ENCODE peak calls at places on chromosomes 16 and 17, in ten cellular contexts. W is SK-N-SH, G is upper lobe of left lung, Z is stomach, C is esophagus muscularis mucosa, O is K562, P is H1, E is sigmoid colon, J is GM12878, K is suprapubic skin. D is an unnamed sample.
A peak's percentile ranks its signal among the peaks of the same experiment; 100 is the strongest.

GRCh38 chr17:3030096-3030495 is 33.3 kb downstream of the OR1D5 start:
- DNase-seq in W (no peak), G (no peak), Z (no peak), C (no peak), O (no peak), P (no peak), E (no peak), J (no peak), K (peak; percentile 23), D (no peak)

GRCh38 chr16:56708418-56708817 is 21.5 kb upstream of the NUP93 start:
- DNase-seq in W (no peak), G (no peak), Z (no peak), C (no peak), O (no peak), P (no peak), E (no peak), J (no peak), K (no peak), D (no peak)

GRCh38 chr17:37742114-37742761 is 2.6 kb downstream of the HNF1B start:
- DNase-seq in W (peak; percentile 62), G (peak; percentile 87), Z (peak; percentile 37), C (no peak), O (no peak), P (no peak), E (no peak), J (no peak), K (no peak), D (no peak)

GRCh38 chr17:75096082-75096625 is 8.4 kb downstream of the SLC16A5 start:
- DNase-seq in W (no peak), G (peak; percentile 83), Z (peak; percentile 92), C (no peak), O (peak; percentile 98), P (no peak), E (no peak), J (no peak), K (no peak), D (peak; percentile 88)

GRCh38 chr17:19660219-19660870 is 11.8 kb downstream of the ALDH3A2 start:
- DNase-seq in W (no peak), G (no peak), Z (no peak), C (no peak), O (no peak), P (no peak), E (no peak), J (no peak), K (no peak), D (no peak)

GRCh38 chr17:8189041-8189710 is 804 bp downstream of the BORCS6 start:
- DNase-seq in W (no peak), G (no peak), Z (peak; percentile 43), C (no peak), O (no peak), P (no peak), E (no peak), J (no peak), K (no peak), D (peak; percentile 57)

GRCh38 chr16:2008631-2009301 is 855 bp downstream of the ZNF598 start:
- DNase-seq in W (peak; percentile 61), G (peak; percentile 83), Z (no peak), C (no peak), O (peak; percentile 69), P (no peak), E (no peak), J (no peak), K (no peak), D (no peak)

GRCh38 chr17:43823350-43824084 is 9.4 kb downstream of the MPP3 start:
- DNase-seq in W (no peak), G (no peak), Z (peak; percentile 88), C (no peak), O (no peak), P (no peak), E (peak; percentile 63), J (no peak), K (no peak), D (peak; percentile 43)

GRCh38 chr17:7351665-7352558 is at the start of gene KCTD11:
- DNase-seq in W (peak; percentile 89), G (peak; percentile 99), Z (peak; percentile 97), C (peak; percentile 96), O (peak; percentile 88), P (peak; percentile 46), E (peak; percentile 95), J (no peak), K (peak; percentile 93), D (peak; percentile 95)

GRCh38 chr16:86199871-86200700 is 301.1 kb downstream of the IRF8 start:
- DNase-seq in W (no peak), G (no peak), Z (no peak), C (no peak), O (no peak), P (no peak), E (peak; percentile 96), J (no peak), K (peak; percentile 37), D (peak; percentile 53)

DNA sequence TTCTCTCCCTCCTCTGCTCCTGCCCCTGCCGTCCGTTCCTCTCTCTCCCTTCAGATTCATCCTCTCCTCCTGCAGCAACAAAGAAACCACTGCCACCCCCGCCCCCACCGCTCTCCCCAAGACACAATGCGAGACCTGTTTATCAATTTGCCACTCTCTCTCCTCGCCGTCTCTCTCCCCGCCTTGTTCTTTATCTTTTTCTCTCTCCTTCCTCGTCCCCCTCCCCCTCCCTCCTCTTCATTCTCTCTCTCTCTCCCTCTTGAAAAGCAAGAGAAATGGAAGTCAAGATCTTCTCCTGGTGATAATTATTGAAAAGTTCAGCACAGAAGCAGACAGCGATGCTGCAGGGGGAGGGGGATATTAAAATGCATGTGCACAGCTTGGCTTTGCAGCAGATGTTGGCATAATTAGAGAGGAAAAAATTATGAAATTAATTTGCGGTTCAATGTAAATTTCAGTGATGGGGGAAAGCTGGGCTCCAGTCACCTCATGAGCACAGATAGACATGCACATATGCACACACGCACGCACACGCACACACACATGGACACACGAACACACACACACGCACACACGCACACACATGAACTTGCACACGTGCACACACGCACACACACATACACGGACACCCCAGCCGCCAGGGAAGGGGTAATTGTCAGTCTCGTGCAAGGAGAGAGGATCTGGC is 58.1 kb upstream of the CBFA2T3 start:
- DNase-seq in W (no peak), G (no peak), Z (no peak), C (no peak), O (peak; percentile 70), P (no peak), E (no peak), J (no peak), K (no peak), D (no peak)
- H3K4me3 ChIP-seq in W (no peak overlapping the region), G (no peak overlapping the region), Z (no peak overlapping the region), C (no peak overlapping the region), O (no peak overlapping the region), P (no peak overlapping the region), E (no peak overlapping the region), J (no peak overlapping the region), K (no peak overlapping the region), D (no peak overlapping the region)

GRCh38 chr17:81244358-81245023 is 5.4 kb downstream of the NDUFAF8 start:
- DNase-seq in W (peak; percentile 66), G (peak; percentile 72), Z (no peak), C (no peak), O (no peak), P (no peak), E (no peak), J (no peak), K (no peak), D (no peak)
- TF ChIP-seq POLR2AphosphoS5 in W (no peak), G (no peak), Z (no peak), C (no peak), O (no peak), P (peak; percentile 71), E (no peak), J (peak; percentile 56), K (no peak), D (no peak)

GRCh38 chr17:68417317-68417716 is 40.0 kb downstream of the WIPI1 start:
- DNase-seq in W (no peak), G (no peak), Z (no peak), C (peak; percentile 60), O (no peak), P (no peak), E (peak; percentile 19), J (no peak), K (no peak), D (no peak)

GRCh38 chr17:68420065-68420847 is 37.0 kb downstream of the WIPI1 start:
- DNase-seq in W (no peak), G (no peak), Z (no peak), C (peak; percentile 75), O (no peak), P (no peak), E (no peak), J (no peak), K (no peak), D (no peak)

GRCh38 chr17:68421486-68421885 is 35.8 kb downstream of the WIPI1 start:
- DNase-seq in W (no peak), G (no peak), Z (no peak), C (peak; percentile 74), O (no peak), P (no peak), E (no peak), J (no peak), K (no peak), D (no peak)

GRCh38 chr17:68422821-68423220 is 34.5 kb downstream of the WIPI1 start:
- DNase-seq in W (no peak), G (no peak), Z (no peak), C (peak; percentile 37), O (no peak), P (no peak), E (no peak), J (no peak), K (no peak), D (no peak)

GRCh38 chr17:68418876-68419275 is 38.4 kb downstream of the WIPI1 start:
- DNase-seq in W (no peak), G (no peak), Z (no peak), C (no peak), O (no peak), P (no peak), E (no peak), J (no peak), K (no peak), D (no peak)
- TF ChIP-seq EP300 in W (no peak), G (no peak), Z (no peak), C (no peak), O (no peak), P (no peak), E (no peak), J (no peak), K (no peak), D (no peak)

GRCh38 chr17:38967290-38967738 is at the start of gene FBXO47:
- DNase-seq in W (no peak), G (peak; percentile 80), Z (peak; percentile 89), C (peak; percentile 97), O (peak; percentile 26), P (peak; percentile 94), E (peak; percentile 97), J (no peak), K (peak; percentile 96), D (peak; percentile 86)
- H3K4me3 ChIP-seq in W (no peak within 1 kb of the TSS), G (no peak within 1 kb of the TSS), Z (peak within 1 kb of the TSS; percentile 29), C (peak within 1 kb of the TSS; percentile 34), O (no peak within 1 kb of the TSS), P (peak within 1 kb of the TSS; percentile 47), E (peak within 1 kb of the TSS; percentile 34), J (no peak within 1 kb of the TSS), K (peak within 1 kb of the TSS; percentile 35), D (peak within 1 kb of the TSS; percentile 22)